ENCODE peak calls at places on chromosome 20, in seven cellular contexts. N, G, A, J, U, E and V are unnamed samples.
A peak's percentile ranks its signal among the peaks of the same experiment; 100 is the strongest.

GRCh38 chr20:45392733-45393132 is 14.6 kb upstream of the TP53TG5 start:
- DNase-seq in N (peak; percentile 23), G (no peak), A (peak; percentile 48), J (no peak), U (no peak), E (no peak), V (no peak)

GRCh38 chr20:9490171-9490570 is 24.2 kb upstream of the LAMP5 start:
- DNase-seq in N (no peak), G (no peak), A (no peak), J (no peak), U (no peak), E (no peak), V (no peak)

GRCh38 chr20:38723069-38723981 is 961 bp upstream of the SLC32A1 start:
- DNase-seq in N (peak; percentile 72), G (no peak), A (no peak), J (no peak), U (no peak), E (no peak), V (peak; percentile 39)

GRCh38 chr20:50425076-50425475 is 85.1 kb upstream of the PTPN1 start:
- DNase-seq in N (peak; percentile 49), G (no peak), A (no peak), J (no peak), U (no peak), E (no peak), V (no peak)

GRCh38 chr20:33490023-33490933 is at the start of gene CBFA2T2:
- DNase-seq in N (peak; percentile 58), G (peak; percentile 1), A (peak; percentile 66), J (peak; percentile 50), U (no peak), E (peak; percentile 3), V (peak; percentile 79)

GRCh38 chr20:3340443-3340842 is 67.0 kb downstream of the DNAAF9 start:
- DNase-seq in N (no peak), G (no peak), A (no peak), J (no peak), U (no peak), E (no peak), V (no peak)

GRCh38 chr20:50130995-50131394 is 18.0 kb upstream of the UBE2V1 start:
- DNase-seq in N (no peak), G (no peak), A (no peak), J (no peak), U (no peak), E (no peak), V (no peak)

GRCh38 chr20:18176318-18176785 is 38.7 kb downstream of the KAT14 start:
- DNase-seq in N (no peak), G (no peak), A (no peak), J (no peak), U (no peak), E (no peak), V (no peak)

GRCh38 chr20:46959081-46959692 is 64.5 kb downstream of the EYA2 start:
- DNase-seq in N (peak; percentile 70), G (no peak), A (no peak), J (peak; percentile 80), U (no peak), E (no peak), V (no peak)

GRCh38 chr20:12243327-12243726 is 325.6 kb downstream of the BTBD3 start:
- DNase-seq in N (no peak), G (no peak), A (no peak), J (no peak), U (no peak), E (no peak), V (no peak)

GRCh38 chr20:25236450-25237304 is 11.2 kb upstream of the PYGB start:
- DNase-seq in N (peak; percentile 25), G (no peak), A (no peak), J (no peak), U (no peak), E (no peak), V (no peak)

GRCh38 chr20:17442588-17442987 is 88.6 kb downstream of the BFSP1 start:
- DNase-seq in N (peak; percentile 52), G (no peak), A (peak; percentile 21), J (no peak), U (no peak), E (no peak), V (no peak)

GRCh38 chr20:25571817-25572216 is 13.5 kb downstream of the NINL start:
- DNase-seq in N (no peak), G (no peak), A (no peak), J (no peak), U (no peak), E (no peak), V (no peak)

GRCh38 chr20:59006864-59007757 is at the start of gene CTSZ:
- DNase-seq in N (peak; percentile 56), G (no peak), A (peak; percentile 78), J (peak; percentile 74), U (peak; percentile 35), E (no peak), V (no peak)

GRCh38 chr20:46646659-46647380 is 4.4 kb downstream of the SLC13A3 start:
- DNase-seq in N (no peak), G (no peak), A (no peak), J (no peak), U (no peak), E (no peak), V (no peak)

GRCh38 chr20:54726687-54727086 is 251.3 kb downstream of the DOK5 start:
- DNase-seq in N (peak; percentile 31), G (no peak), A (peak; percentile 36), J (no peak), U (no peak), E (no peak), V (no peak)

GRCh38 chr20:3935956-3936340 is 46.8 kb downstream of the PANK2 start:
- DNase-seq in N (no peak), G (no peak), A (no peak), J (no peak), U (no peak), E (no peak), V (no peak)

GRCh38 chr20:21575981-21576740 is 62.3 kb upstream of the NKX2-2 start:
- DNase-seq in N (no peak), G (no peak), A (peak; percentile 38), J (no peak), U (no peak), E (no peak), V (no peak)

GRCh38 chr20:44772636-44773035 is 27.0 kb downstream of the KCNK15 start:
- DNase-seq in N (no peak), G (no peak), A (no peak), J (no peak), U (no peak), E (no peak), V (no peak)

GRCh38 chr20:24608926-24609667 is 139.7 kb downstream of the SYNDIG1 start:
- DNase-seq in N (no peak), G (no peak), A (no peak), J (no peak), U (no peak), E (no peak), V (no peak)

GRCh38 chr20:63378626-63379025 is 17.5 kb upstream of the CHRNA4 start:
- DNase-seq in N (no peak), G (no peak), A (no peak), J (no peak), U (no peak), E (no peak), V (no peak)